ENCODE peak calls at places on chromosomes 3 and 15, in nine cellular contexts. One of them, this sample, is unnamed.

GRCh38 chr15:71397377-71397776 is 282.1 kb downstream of the THSD4 start:
- DNase-seq in HCT116: no peak
- DNase-seq in GM23248: no peak
- DNase-seq in PC-3: peak; percentile 2
- DNase-seq in MM.1S: no peak
- DNase-seq in GM23338: no peak
- DNase-seq in SK-N-SH: no peak
- DNase-seq in neural progenitor cell: no peak
- DNase-seq in OCI-LY7: no peak
- DNase-seq in this sample: no peak

GRCh38 chr3:184372296-184372821 is 5.6 kb downstream of the THPO start:
- DNase-seq in HCT116: no peak
- DNase-seq in PC-3: no peak
- DNase-seq in GM23248: no peak
- DNase-seq in GM23338: no peak
- DNase-seq in OCI-LY7: no peak
- DNase-seq in MM.1S: no peak
- DNase-seq in neural progenitor cell: no peak
- DNase-seq in SK-N-SH: no peak
- DNase-seq in this sample: no peak

GRCh38 chr3:39443530-39443929 is 23.9 kb upstream of the MOBP start:
- DNase-seq in SK-N-SH: no peak
- DNase-seq in GM23338: peak; percentile 65
- DNase-seq in MM.1S: no peak
- DNase-seq in PC-3: peak; percentile 25
- DNase-seq in HCT116: no peak
- DNase-seq in neural progenitor cell: no peak
- DNase-seq in OCI-LY7: no peak
- DNase-seq in GM23248: no peak
- DNase-seq in this sample: no peak

GRCh38 chr3:64138656-64139375 is 86.5 kb downstream of the PRICKLE2 start:
- DNase-seq in PC-3: no peak
- DNase-seq in OCI-LY7: no peak
- DNase-seq in MM.1S: no peak
- DNase-seq in neural progenitor cell: no peak
- DNase-seq in SK-N-SH: no peak
- DNase-seq in HCT116: no peak
- DNase-seq in GM23248: no peak
- DNase-seq in GM23338: no peak
- DNase-seq in this sample: no peak

GRCh38 chr3:138205527-138205926 is 18.4 kb downstream of the ARMC8 start:
- DNase-seq in SK-N-SH: no peak
- DNase-seq in OCI-LY7: no peak
- DNase-seq in MM.1S: no peak
- DNase-seq in HCT116: no peak
- DNase-seq in neural progenitor cell: no peak
- DNase-seq in GM23248: no peak
- DNase-seq in GM23338: no peak
- DNase-seq in PC-3: no peak
- DNase-seq in this sample: no peak

GRCh38 chr15:70268698-70269251 is 171.1 kb upstream of the TLE3 start:
- DNase-seq in SK-N-SH: no peak
- DNase-seq in MM.1S: no peak
- DNase-seq in PC-3: no peak
- DNase-seq in GM23248: no peak
- DNase-seq in OCI-LY7: no peak
- DNase-seq in HCT116: no peak
- DNase-seq in GM23338: no peak
- DNase-seq in neural progenitor cell: no peak
- DNase-seq in this sample: no peak

GRCh38 chr3:56896357-56896756 is 94.6 kb upstream of the ARHGEF3 start:
- DNase-seq in GM23338: no peak
- DNase-seq in MM.1S: no peak
- DNase-seq in neural progenitor cell: no peak
- DNase-seq in GM23248: no peak
- DNase-seq in OCI-LY7: no peak
- DNase-seq in PC-3: no peak
- DNase-seq in SK-N-SH: no peak
- DNase-seq in HCT116: no peak
- DNase-seq in this sample: no peak

GRCh38 chr3:129577356-129577755 is 29.1 kb downstream of the PLXND1 start:
- DNase-seq in SK-N-SH: peak; percentile 77
- DNase-seq in HCT116: no peak
- DNase-seq in MM.1S: no peak
- DNase-seq in OCI-LY7: peak; percentile 41
- DNase-seq in PC-3: no peak
- DNase-seq in GM23248: peak; percentile 12
- DNase-seq in neural progenitor cell: no peak
- DNase-seq in GM23338: no peak
- DNase-seq in this sample: no peak

GRCh38 chr3:134666885-134667284 is 16.1 kb upstream of the KY start:
- DNase-seq in OCI-LY7: no peak
- DNase-seq in SK-N-SH: no peak
- DNase-seq in HCT116: no peak
- DNase-seq in GM23248: peak; percentile 24
- DNase-seq in neural progenitor cell: no peak
- DNase-seq in MM.1S: no peak
- DNase-seq in GM23338: no peak
- DNase-seq in PC-3: no peak
- DNase-seq in this sample: no peak

DNA sequence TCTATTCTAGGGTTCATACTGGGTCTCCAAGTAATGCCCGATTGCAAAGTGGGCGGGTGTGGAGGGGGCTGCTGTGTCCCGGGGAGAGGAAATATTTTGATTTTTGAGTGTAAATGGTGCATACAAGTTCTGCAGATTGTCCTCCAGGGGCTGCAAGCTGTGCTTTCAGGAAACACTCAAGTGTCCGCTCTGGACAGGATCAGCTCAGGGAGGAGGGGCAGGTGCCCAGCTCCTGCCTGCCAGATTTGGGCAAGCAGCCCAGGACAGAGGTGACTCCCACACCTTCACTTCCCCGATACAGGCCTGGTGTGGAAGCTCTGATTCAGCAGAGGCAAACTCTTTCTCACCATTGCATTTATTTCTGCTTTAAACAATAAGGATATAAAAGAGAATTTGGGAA is 142.7 kb downstream of the ALDH1A2 start:
- DNase-seq in OCI-LY7: no peak
- DNase-seq in neural progenitor cell: no peak
- DNase-seq in HCT116: peak; percentile 2
- DNase-seq in SK-N-SH: peak; percentile 25
- DNase-seq in PC-3: peak; percentile 68
- DNase-seq in MM.1S: no peak
- DNase-seq in GM23338: no peak
- DNase-seq in GM23248: no peak
- DNase-seq in this sample: no peak
- H3K4me2 ChIP-seq in OCI-LY7: no peak overlapping the region
- H3K4me2 ChIP-seq in neural progenitor cell: no peak overlapping the region
- H3K4me2 ChIP-seq in HCT116: no peak overlapping the region
- H3K4me2 ChIP-seq in SK-N-SH: no peak overlapping the region
- H3K4me2 ChIP-seq in PC-3: peak overlapping the region; percentile 5
- H3K4me2 ChIP-seq in MM.1S: no peak overlapping the region
- H3K4me2 ChIP-seq in GM23338: no peak overlapping the region
- H3K4me2 ChIP-seq in GM23248: no peak overlapping the region
- H3K4me2 ChIP-seq in this sample: peak overlapping the region; percentile 19

DNA sequence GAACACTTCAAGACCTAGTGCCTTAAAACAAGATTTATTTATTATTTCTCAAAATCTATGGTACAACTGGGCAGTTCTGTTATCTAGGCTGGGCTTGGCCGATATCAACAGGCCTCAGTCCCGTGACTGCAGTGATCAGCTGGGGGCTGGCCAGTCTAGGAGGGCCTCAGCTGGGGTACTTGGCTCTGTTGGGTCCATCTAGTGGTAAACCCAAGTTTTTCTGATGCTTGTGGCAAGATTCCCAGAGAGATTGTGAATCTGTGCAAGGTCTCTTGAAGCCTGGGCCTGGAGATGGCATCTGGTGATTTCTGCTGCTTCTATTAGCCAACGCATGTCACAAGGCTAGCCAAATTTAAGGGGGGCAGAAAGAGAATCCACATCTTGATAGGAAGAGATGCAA is 482.4 kb upstream of the SGO1 start:
- DNase-seq in MM.1S: no peak
- DNase-seq in SK-N-SH: peak; percentile 38
- DNase-seq in HCT116: no peak
- DNase-seq in GM23338: peak; percentile 79
- DNase-seq in PC-3: peak; percentile 19
- DNase-seq in GM23248: no peak
- DNase-seq in OCI-LY7: peak; percentile 2
- DNase-seq in neural progenitor cell: peak; percentile 65
- DNase-seq in this sample: no peak
- TF ChIP-seq EZH2phosphoT487 in MM.1S: no peak
- TF ChIP-seq EZH2phosphoT487 in SK-N-SH: no peak
- TF ChIP-seq EZH2phosphoT487 in HCT116: no peak
- TF ChIP-seq EZH2phosphoT487 in GM23338: no peak
- TF ChIP-seq EZH2phosphoT487 in PC-3: no peak
- TF ChIP-seq EZH2phosphoT487 in GM23248: no peak
- TF ChIP-seq EZH2phosphoT487 in OCI-LY7: no peak
- TF ChIP-seq EZH2phosphoT487 in neural progenitor cell: no peak
- TF ChIP-seq EZH2phosphoT487 in this sample: no peak

GRCh38 chr15:90103669-90104329 is 1.5 kb upstream of the IDH2 start:
- DNase-seq in PC-3: no peak
- DNase-seq in GM23248: no peak
- DNase-seq in OCI-LY7: no peak
- DNase-seq in HCT116: no peak
- DNase-seq in MM.1S: no peak
- DNase-seq in neural progenitor cell: no peak
- DNase-seq in GM23338: no peak
- DNase-seq in SK-N-SH: no peak
- DNase-seq in this sample: peak; percentile 44

GRCh38 chr15:90105521-90105920 is 3.3 kb upstream of the IDH2 start:
- DNase-seq in GM23338: no peak
- DNase-seq in GM23248: no peak
- DNase-seq in PC-3: no peak
- DNase-seq in neural progenitor cell: no peak
- DNase-seq in HCT116: no peak
- DNase-seq in MM.1S: no peak
- DNase-seq in OCI-LY7: no peak
- DNase-seq in SK-N-SH: no peak
- DNase-seq in this sample: no peak

GRCh38 chr15:90101969-90102890 is at the start of gene IDH2:
- DNase-seq in neural progenitor cell: peak; percentile 97
- DNase-seq in OCI-LY7: peak; percentile 84
- DNase-seq in GM23248: peak; percentile 96
- DNase-seq in PC-3: peak; percentile 89
- DNase-seq in SK-N-SH: peak; percentile 98
- DNase-seq in HCT116: peak; percentile 38
- DNase-seq in MM.1S: peak; percentile 88
- DNase-seq in GM23338: peak; percentile 93
- DNase-seq in this sample: peak; percentile 96

GRCh38 chr15:90104551-90104950 is 2.3 kb upstream of the IDH2 start:
- DNase-seq in OCI-LY7: no peak
- DNase-seq in HCT116: no peak
- DNase-seq in PC-3: peak; percentile 85
- DNase-seq in GM23338: no peak
- DNase-seq in neural progenitor cell: no peak
- DNase-seq in MM.1S: no peak
- DNase-seq in SK-N-SH: no peak
- DNase-seq in GM23248: no peak
- DNase-seq in this sample: no peak

GRCh38 chr15:90106522-90107117 is 4.4 kb upstream of the IDH2 start:
- DNase-seq in neural progenitor cell: no peak
- DNase-seq in MM.1S: no peak
- DNase-seq in HCT116: no peak
- DNase-seq in OCI-LY7: no peak
- DNase-seq in GM23248: peak; percentile 73
- DNase-seq in GM23338: no peak
- DNase-seq in SK-N-SH: peak; percentile 71
- DNase-seq in PC-3: peak; percentile 75
- DNase-seq in this sample: peak; percentile 53
- H3K4me3 ChIP-seq in neural progenitor cell: no peak overlapping the region
- H3K4me3 ChIP-seq in MM.1S: no peak overlapping the region
- H3K4me3 ChIP-seq in HCT116: no peak overlapping the region
- H3K4me3 ChIP-seq in OCI-LY7: no peak overlapping the region
- H3K4me3 ChIP-seq in GM23248: no peak overlapping the region
- H3K4me3 ChIP-seq in GM23338: no peak overlapping the region
- H3K4me3 ChIP-seq in SK-N-SH: no peak overlapping the region
- H3K4me3 ChIP-seq in PC-3: no peak overlapping the region
- H3K4me3 ChIP-seq in this sample: no peak overlapping the region

GRCh38 chr15:58746174-58746573 is 3.3 kb downstream of the ADAM10 start:
- DNase-seq in PC-3: no peak
- DNase-seq in GM23248: no peak
- DNase-seq in GM23338: no peak
- DNase-seq in HCT116: no peak
- DNase-seq in OCI-LY7: no peak
- DNase-seq in neural progenitor cell: no peak
- DNase-seq in SK-N-SH: no peak
- DNase-seq in MM.1S: no peak
- DNase-seq in this sample: no peak
- H3K4me2 ChIP-seq in PC-3: peak overlapping the region; percentile 95
- H3K4me2 ChIP-seq in GM23248: peak overlapping the region; percentile 88
- H3K4me2 ChIP-seq in GM23338: peak overlapping the region; percentile 27
- H3K4me2 ChIP-seq in HCT116: no peak overlapping the region
- H3K4me2 ChIP-seq in OCI-LY7: peak overlapping the region; percentile 74
- H3K4me2 ChIP-seq in neural progenitor cell: peak overlapping the region; percentile 83
- H3K4me2 ChIP-seq in SK-N-SH: peak overlapping the region; percentile 90
- H3K4me2 ChIP-seq in MM.1S: peak overlapping the region; percentile 91
- H3K4me2 ChIP-seq in this sample: peak overlapping the region; percentile 74

DNA sequence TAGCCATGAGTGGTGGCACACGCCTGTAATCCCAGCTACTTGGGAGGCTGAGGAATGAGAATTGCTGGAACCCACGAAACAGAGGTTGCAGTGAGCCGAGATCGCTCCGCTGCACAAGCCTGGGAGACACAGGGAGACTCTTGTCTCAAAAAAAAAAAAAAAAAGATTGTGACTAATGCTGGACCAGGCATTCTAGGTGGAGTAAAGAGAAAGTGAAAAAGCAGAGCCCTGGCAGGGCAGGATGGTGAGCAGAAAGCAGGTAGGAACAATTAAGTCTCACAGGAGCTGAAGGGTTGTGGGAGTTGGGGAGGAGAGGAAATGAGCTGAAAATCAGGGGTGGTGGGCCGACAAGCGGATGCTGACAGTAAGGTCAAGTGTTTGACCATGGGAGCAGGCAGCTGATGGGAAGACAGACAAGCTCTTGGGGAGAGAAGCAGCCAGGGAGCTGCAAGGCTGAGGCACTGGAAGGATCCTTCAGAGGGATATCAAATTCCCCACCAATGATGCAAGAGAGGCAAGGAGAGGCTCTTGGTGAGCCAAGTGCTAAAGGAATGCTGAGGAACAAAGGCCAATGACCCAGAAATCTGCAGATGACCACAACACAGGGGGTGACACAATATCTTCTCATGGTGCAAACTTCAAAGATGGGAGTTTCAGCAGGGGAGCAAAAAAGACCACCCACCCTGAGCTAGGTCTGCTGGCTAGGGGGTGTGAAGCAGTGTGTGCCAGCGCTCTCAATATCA is 251.1 kb downstream of the ULK4 start:
- DNase-seq in GM23338: peak; percentile 72
- DNase-seq in GM23248: peak; percentile 80
- DNase-seq in MM.1S: no peak
- DNase-seq in OCI-LY7: no peak
- DNase-seq in SK-N-SH: no peak
- DNase-seq in neural progenitor cell: peak; percentile 25
- DNase-seq in HCT116: no peak
- DNase-seq in PC-3: peak; percentile 34
- DNase-seq in this sample: no peak
- TF ChIP-seq EZH2phosphoT487 in GM23338: no peak
- TF ChIP-seq EZH2phosphoT487 in GM23248: no peak
- TF ChIP-seq EZH2phosphoT487 in MM.1S: no peak
- TF ChIP-seq EZH2phosphoT487 in OCI-LY7: no peak
- TF ChIP-seq EZH2phosphoT487 in SK-N-SH: no peak
- TF ChIP-seq EZH2phosphoT487 in neural progenitor cell: no peak
- TF ChIP-seq EZH2phosphoT487 in HCT116: no peak
- TF ChIP-seq EZH2phosphoT487 in PC-3: no peak
- TF ChIP-seq EZH2phosphoT487 in this sample: no peak

GRCh38 chr3:48899298-48899697 is 616 bp upstream of the SLC25A20 start:
- DNase-seq in GM23248: no peak
- DNase-seq in PC-3: no peak
- DNase-seq in MM.1S: peak; percentile 42
- DNase-seq in neural progenitor cell: no peak
- DNase-seq in GM23338: no peak
- DNase-seq in OCI-LY7: no peak
- DNase-seq in SK-N-SH: no peak
- DNase-seq in HCT116: no peak
- DNase-seq in this sample: no peak
- H3K4me3 ChIP-seq in GM23248: peak overlapping the region; percentile 98
- H3K4me3 ChIP-seq in PC-3: peak overlapping the region; percentile 74
- H3K4me3 ChIP-seq in MM.1S: peak overlapping the region; percentile 31
- H3K4me3 ChIP-seq in neural progenitor cell: peak overlapping the region; percentile 62
- H3K4me3 ChIP-seq in GM23338: peak overlapping the region; percentile 86
- H3K4me3 ChIP-seq in OCI-LY7: peak overlapping the region; percentile 85
- H3K4me3 ChIP-seq in SK-N-SH: peak overlapping the region; percentile 85
- H3K4me3 ChIP-seq in HCT116: peak overlapping the region; percentile 69
- H3K4me3 ChIP-seq in this sample: no peak overlapping the region

This sample was measured in hepatocyte.